ENCODE peak calls at places on chromosomes 6 and 20, in eight cellular contexts. S, T, B, H, U, Z, M and K are unnamed samples.

GRCh38 chr20:50333856-50334255 is 143.2 kb downstream of the CEBPB start:
- DNase-seq in S (no peak), T (no peak), B (peak), H (no peak), U (peak), Z (peak), M (no peak), K (no peak)

GRCh38 chr20:58407201-58407873 is 18.3 kb downstream of the VAPB start:
- DNase-seq in S (no peak), T (no peak), B (no peak), H (no peak), U (no peak), Z (peak), M (no peak), K (no peak)

GRCh38 chr6:142784344-142784743 is 160.6 kb downstream of the HIVEP2 start:
- DNase-seq in S (no peak), T (no peak), B (no peak), H (no peak), U (no peak), Z (no peak), M (no peak), K (no peak)

GRCh38 chr6:46221221-46221793 is 50.5 kb upstream of the ENPP5 start:
- DNase-seq in S (no peak), T (no peak), B (no peak), H (no peak), U (peak), Z (peak), M (no peak), K (no peak)

GRCh38 chr20:20462185-20462584 is 94.3 kb downstream of the INSM1 start:
- DNase-seq in S (no peak), T (no peak), B (no peak), H (no peak), U (no peak), Z (no peak), M (no peak), K (no peak)

GRCh38 chr6:131782764-131783163 is 25.1 kb upstream of the ENPP1 start:
- DNase-seq in S (no peak), T (no peak), B (no peak), H (no peak), U (no peak), Z (peak), M (no peak), K (no peak)

GRCh38 chr6:157080986-157081391 is 242.3 kb downstream of the TMEM242 start:
- DNase-seq in S (no peak), T (no peak), B (no peak), H (no peak), U (no peak), Z (no peak), M (no peak), K (no peak)

GRCh38 chr20:50478162-50479036 is 31.8 kb upstream of the PTPN1 start:
- DNase-seq in S (peak), T (peak), B (peak), H (peak), U (peak), Z (peak), M (peak), K (peak)

GRCh38 chr20:50199703-50200102 is 9.1 kb downstream of the CEBPB start:
- DNase-seq in S (no peak), T (no peak), B (no peak), H (no peak), U (no peak), Z (no peak), M (no peak), K (no peak)

GRCh38 chr6:19812512-19813119 is 24.6 kb upstream of the ID4 start:
- DNase-seq in S (no peak), T (no peak), B (no peak), H (no peak), U (peak), Z (peak), M (no peak), K (no peak)

GRCh38 chr6:35786810-35787209 is 6.0 kb downstream of the CLPSL1 start:
- DNase-seq in S (no peak), T (no peak), B (no peak), H (no peak), U (no peak), Z (no peak), M (no peak), K (no peak)

GRCh38 chr6:134519456-134519855 is 201.5 kb upstream of the SGK1 start:
- DNase-seq in S (peak), T (no peak), B (no peak), H (no peak), U (no peak), Z (no peak), M (no peak), K (no peak)

GRCh38 chr6:55011034-55011433 is 163.3 kb upstream of the HCRTR2 start:
- DNase-seq in S (no peak), T (no peak), B (no peak), H (no peak), U (no peak), Z (no peak), M (no peak), K (no peak)

GRCh38 chr6:154606457-154606856 is 96.0 kb upstream of the CNKSR3 start:
- DNase-seq in S (no peak), T (peak), B (no peak), H (no peak), U (no peak), Z (no peak), M (no peak), K (peak)

GRCh38 chr6:107328081-107328480 is 131.3 kb downstream of the PDSS2 start:
- DNase-seq in S (no peak), T (no peak), B (no peak), H (no peak), U (no peak), Z (no peak), M (no peak), K (no peak)

GRCh38 chr20:25076201-25076600 is 5.7 kb downstream of the VSX1 start:
- DNase-seq in S (no peak), T (no peak), B (no peak), H (no peak), U (no peak), Z (peak), M (no peak), K (no peak)

GRCh38 chr20:23019403-23019802 is 15.7 kb upstream of the SSTR4 start:
- DNase-seq in S (no peak), T (no peak), B (no peak), H (no peak), U (no peak), Z (no peak), M (no peak), K (no peak)